ENCODE peak calls at places on chromosome X, in six cellular contexts. One of them, this sample, is unnamed.
A peak's percentile ranks its signal among the peaks of the same experiment; 100 is the strongest.

GRCh38 chrX:2284133-2284532 is 216.6 kb downstream of the DHRSX start:
- DNase-seq in endodermal cell: no peak
- DNase-seq in Caco-2: no peak
- DNase-seq in small intestine: no peak
- DNase-seq in brain microvascular endothelial cell: no peak
- DNase-seq in lower lobe of right lung: no peak
- DNase-seq in this sample: no peak

GRCh38 chrX:48616575-48616974 is 19.3 kb downstream of the WDR13 start:
- DNase-seq in endodermal cell: no peak
- DNase-seq in Caco-2: no peak
- DNase-seq in small intestine: no peak
- DNase-seq in brain microvascular endothelial cell: no peak
- DNase-seq in lower lobe of right lung: no peak
- DNase-seq in this sample: no peak

GRCh38 chrX:101163166-101163565 is 56.4 kb upstream of the DRP2 start:
- DNase-seq in endodermal cell: no peak
- DNase-seq in Caco-2: no peak
- DNase-seq in small intestine: no peak
- DNase-seq in brain microvascular endothelial cell: no peak
- DNase-seq in lower lobe of right lung: no peak
- DNase-seq in this sample: no peak

GRCh38 chrX:153773741-153774575 is 6.9 kb upstream of the SRPK3 start:
- DNase-seq in endodermal cell: no peak
- DNase-seq in Caco-2: no peak
- DNase-seq in small intestine: no peak
- DNase-seq in brain microvascular endothelial cell: no peak
- DNase-seq in lower lobe of right lung: peak; percentile 27
- DNase-seq in this sample: no peak

GRCh38 chrX:134431894-134432293 is 28.1 kb upstream of the HPRT1 start:
- DNase-seq in endodermal cell: no peak
- DNase-seq in Caco-2: no peak
- DNase-seq in small intestine: no peak
- DNase-seq in brain microvascular endothelial cell: peak; percentile 38
- DNase-seq in lower lobe of right lung: no peak
- DNase-seq in this sample: no peak

GRCh38 chrX:53080628-53081580 is 1.3 kb upstream of the TSPYL2 start:
- DNase-seq in endodermal cell: no peak
- DNase-seq in Caco-2: no peak
- DNase-seq in small intestine: no peak
- DNase-seq in brain microvascular endothelial cell: no peak
- DNase-seq in lower lobe of right lung: no peak
- DNase-seq in this sample: no peak

GRCh38 chrX:83416273-83416672 is 91.8 kb upstream of the POU3F4 start:
- DNase-seq in endodermal cell: no peak
- DNase-seq in Caco-2: no peak
- DNase-seq in small intestine: no peak
- DNase-seq in brain microvascular endothelial cell: no peak
- DNase-seq in lower lobe of right lung: no peak
- DNase-seq in this sample: no peak

GRCh38 chrX:42567268-42567667 is 210.7 kb downstream of the PPP1R2C start:
- DNase-seq in endodermal cell: no peak
- DNase-seq in Caco-2: no peak
- DNase-seq in small intestine: no peak
- DNase-seq in brain microvascular endothelial cell: peak; percentile 32
- DNase-seq in lower lobe of right lung: no peak
- DNase-seq in this sample: no peak

GRCh38 chrX:17390325-17390992 is 15.5 kb downstream of the NHS start:
- DNase-seq in endodermal cell: no peak
- DNase-seq in Caco-2: no peak
- DNase-seq in small intestine: no peak
- DNase-seq in brain microvascular endothelial cell: no peak
- DNase-seq in lower lobe of right lung: no peak
- DNase-seq in this sample: no peak

GRCh38 chrX:110012818-110013484 is 10.0 kb downstream of the TMEM164 start:
- DNase-seq in endodermal cell: no peak
- DNase-seq in Caco-2: no peak
- DNase-seq in small intestine: no peak
- DNase-seq in brain microvascular endothelial cell: no peak
- DNase-seq in lower lobe of right lung: no peak
- DNase-seq in this sample: no peak

GRCh38 chrX:102858826-102859627 is 78.0 kb upstream of the RAB40AL start:
- DNase-seq in endodermal cell: peak; percentile 49
- DNase-seq in Caco-2: no peak
- DNase-seq in small intestine: no peak
- DNase-seq in brain microvascular endothelial cell: peak; percentile 11
- DNase-seq in lower lobe of right lung: no peak
- DNase-seq in this sample: no peak

GRCh38 chrX:68807818-68808217 is 21.0 kb upstream of the EFNB1 start:
- DNase-seq in endodermal cell: peak; percentile 68
- DNase-seq in Caco-2: no peak
- DNase-seq in small intestine: no peak
- DNase-seq in brain microvascular endothelial cell: no peak
- DNase-seq in lower lobe of right lung: no peak
- DNase-seq in this sample: no peak

GRCh38 chrX:18640686-18641085 is 31.2 kb downstream of the RS1 start:
- DNase-seq in endodermal cell: peak; percentile 88
- DNase-seq in Caco-2: peak; percentile 39
- DNase-seq in small intestine: no peak
- DNase-seq in brain microvascular endothelial cell: no peak
- DNase-seq in lower lobe of right lung: no peak
- DNase-seq in this sample: no peak

GRCh38 chrX:112889400-112889799 is 48.8 kb upstream of the AMOT start:
- DNase-seq in endodermal cell: no peak
- DNase-seq in Caco-2: no peak
- DNase-seq in small intestine: no peak
- DNase-seq in brain microvascular endothelial cell: no peak
- DNase-seq in lower lobe of right lung: no peak
- DNase-seq in this sample: no peak
- H3K27me3 ChIP-seq in endodermal cell: no peaks in the 10 kb centered on the region
- H3K27me3 ChIP-seq in Caco-2: no peaks in the 10 kb centered on the region
- H3K27me3 ChIP-seq in small intestine: no peaks in the 10 kb centered on the region
- H3K27me3 ChIP-seq in brain microvascular endothelial cell: no peaks in the 10 kb centered on the region
- H3K27me3 ChIP-seq in lower lobe of right lung: no peaks in the 10 kb centered on the region
- H3K27me3 ChIP-seq in this sample: no peaks in the 10 kb centered on the region

GRCh38 chrX:129678881-129679195 is 24.1 kb upstream of the APLN start:
- DNase-seq in endodermal cell: no peak
- DNase-seq in Caco-2: no peak
- DNase-seq in small intestine: no peak
- DNase-seq in brain microvascular endothelial cell: no peak
- DNase-seq in lower lobe of right lung: no peak
- DNase-seq in this sample: no peak
- H3K4me3 ChIP-seq in endodermal cell: no peak overlapping the region
- H3K4me3 ChIP-seq in Caco-2: no peak overlapping the region
- H3K4me3 ChIP-seq in small intestine: peak overlapping the region; percentile 35
- H3K4me3 ChIP-seq in brain microvascular endothelial cell: peak overlapping the region; percentile 49
- H3K4me3 ChIP-seq in lower lobe of right lung: peak overlapping the region; percentile 55
- H3K4me3 ChIP-seq in this sample: peak overlapping the region; percentile 68

GRCh38 chrX:137547291-137547690 is 18.6 kb upstream of the ZIC3 start:
- DNase-seq in endodermal cell: peak; percentile 70
- DNase-seq in Caco-2: no peak
- DNase-seq in small intestine: no peak
- DNase-seq in brain microvascular endothelial cell: no peak
- DNase-seq in lower lobe of right lung: no peak
- DNase-seq in this sample: no peak
- H3K27me3 ChIP-seq in endodermal cell: peaks cover 62% of the 10 kb centered on the region
- H3K27me3 ChIP-seq in Caco-2: no peaks in the 10 kb centered on the region
- H3K27me3 ChIP-seq in small intestine: peaks cover 4% of the 10 kb centered on the region
- H3K27me3 ChIP-seq in brain microvascular endothelial cell: no peaks in the 10 kb centered on the region
- H3K27me3 ChIP-seq in lower lobe of right lung: peaks cover 60% of the 10 kb centered on the region
- H3K27me3 ChIP-seq in this sample: peaks cover 33% of the 10 kb centered on the region

DNA sequence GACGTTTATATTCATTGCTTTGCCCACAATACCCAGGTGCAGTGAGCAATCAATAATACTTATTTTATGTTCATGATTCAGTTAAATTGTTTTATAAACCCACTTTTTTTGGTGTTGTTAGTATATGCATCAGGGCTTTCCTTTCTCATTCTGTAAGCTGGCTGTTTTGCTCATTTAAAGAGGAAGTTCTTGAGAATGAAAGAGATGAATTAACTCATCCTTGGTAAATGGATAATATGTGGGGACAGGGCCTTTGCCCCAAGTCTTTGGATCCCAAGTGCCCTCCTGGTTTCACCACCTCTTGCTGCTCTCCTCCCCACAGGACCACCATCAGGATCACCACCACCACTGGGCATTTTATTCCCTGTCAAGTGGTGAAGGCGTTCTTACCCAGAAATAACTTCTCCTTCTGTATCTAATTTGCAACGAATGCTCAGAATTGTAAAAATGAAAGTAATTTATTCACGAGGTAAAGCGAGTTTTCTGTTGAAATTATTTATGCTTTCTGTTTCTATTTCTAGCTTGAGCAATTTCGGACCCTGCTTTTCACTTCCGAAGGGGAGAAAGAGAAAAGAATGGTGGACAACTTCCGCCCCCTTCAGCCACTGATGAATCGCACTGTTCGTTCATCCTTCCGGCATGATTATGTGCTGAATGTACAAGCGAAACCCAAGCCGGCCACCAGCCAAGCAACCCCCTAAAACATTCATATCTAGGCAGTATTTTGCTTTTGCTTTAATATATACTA is 8.1 kb upstream of the ZRSR2 start:
- DNase-seq in endodermal cell: no peak
- DNase-seq in Caco-2: no peak
- DNase-seq in small intestine: peak; percentile 13
- DNase-seq in brain microvascular endothelial cell: no peak
- DNase-seq in lower lobe of right lung: no peak
- DNase-seq in this sample: no peak
- H3K4me3 ChIP-seq in endodermal cell: no peak overlapping the region
- H3K4me3 ChIP-seq in Caco-2: no peak overlapping the region
- H3K4me3 ChIP-seq in small intestine: no peak overlapping the region
- H3K4me3 ChIP-seq in brain microvascular endothelial cell: no peak overlapping the region
- H3K4me3 ChIP-seq in lower lobe of right lung: peak overlapping the region; percentile 24
- H3K4me3 ChIP-seq in this sample: no peak overlapping the region

GRCh38 chrX:115261148-115261547 is 27.3 kb upstream of the LRCH2 start:
- DNase-seq in endodermal cell: no peak
- DNase-seq in Caco-2: no peak
- DNase-seq in small intestine: no peak
- DNase-seq in brain microvascular endothelial cell: no peak
- DNase-seq in lower lobe of right lung: no peak
- DNase-seq in this sample: no peak

GRCh38 chrX:115260330-115260729 is 26.4 kb upstream of the LRCH2 start:
- DNase-seq in endodermal cell: no peak
- DNase-seq in Caco-2: no peak
- DNase-seq in small intestine: no peak
- DNase-seq in brain microvascular endothelial cell: no peak
- DNase-seq in lower lobe of right lung: no peak
- DNase-seq in this sample: no peak

GRCh38 chrX:115255003-115255402 is 21.1 kb upstream of the LRCH2 start:
- DNase-seq in endodermal cell: no peak
- DNase-seq in Caco-2: no peak
- DNase-seq in small intestine: no peak
- DNase-seq in brain microvascular endothelial cell: no peak
- DNase-seq in lower lobe of right lung: no peak
- DNase-seq in this sample: no peak

GRCh38 chrX:115264009-115264408 is 25.5 kb upstream of the LUZP4 start:
- DNase-seq in endodermal cell: no peak
- DNase-seq in Caco-2: no peak
- DNase-seq in small intestine: no peak
- DNase-seq in brain microvascular endothelial cell: no peak
- DNase-seq in lower lobe of right lung: no peak
- DNase-seq in this sample: no peak

DNA sequence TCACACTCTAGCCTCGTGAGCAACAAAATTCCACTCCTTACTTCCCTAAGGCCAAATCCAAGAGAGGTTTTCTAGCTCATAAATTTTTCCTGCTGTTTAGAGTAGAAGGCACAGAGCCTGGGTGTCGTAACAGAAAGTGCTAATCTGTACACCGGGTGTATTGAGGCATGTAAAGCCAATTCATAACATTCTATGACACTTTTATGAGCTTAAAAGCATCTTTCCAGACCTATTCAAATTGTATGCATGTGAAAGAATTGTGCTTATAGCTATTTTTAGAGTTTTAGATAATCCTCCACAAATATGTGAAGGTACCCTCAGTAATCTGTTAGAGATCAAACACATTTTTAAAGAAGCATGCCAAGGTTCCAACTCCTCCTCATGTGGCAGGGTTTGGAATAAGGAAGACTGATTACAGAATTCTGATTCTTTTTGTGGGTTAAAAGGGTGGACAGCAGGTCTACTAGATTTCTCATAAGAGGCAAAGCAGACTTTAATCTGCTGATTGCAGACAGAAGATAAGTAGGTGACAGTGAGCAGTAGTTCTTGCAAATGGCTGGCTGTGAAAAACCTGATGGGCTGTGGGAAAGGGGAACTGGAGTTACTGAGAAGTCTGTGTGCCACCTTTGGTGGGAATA is 25.5 kb upstream of the LRCH2 start:
- DNase-seq in endodermal cell: no peak
- DNase-seq in Caco-2: peak; percentile 47
- DNase-seq in small intestine: no peak
- DNase-seq in brain microvascular endothelial cell: no peak
- DNase-seq in lower lobe of right lung: no peak
- DNase-seq in this sample: no peak
- H3K27me3 ChIP-seq in endodermal cell: no peaks in the 10 kb centered on the region
- H3K27me3 ChIP-seq in Caco-2: no peaks in the 10 kb centered on the region
- H3K27me3 ChIP-seq in small intestine: no peaks in the 10 kb centered on the region
- H3K27me3 ChIP-seq in brain microvascular endothelial cell: no peaks in the 10 kb centered on the region
- H3K27me3 ChIP-seq in lower lobe of right lung: no peaks in the 10 kb centered on the region
- H3K27me3 ChIP-seq in this sample: no peaks in the 10 kb centered on the region

GRCh38 chrX:97498093-97498492 is 614.4 kb downstream of the RPA4 start:
- DNase-seq in endodermal cell: no peak
- DNase-seq in Caco-2: no peak
- DNase-seq in small intestine: no peak
- DNase-seq in brain microvascular endothelial cell: no peak
- DNase-seq in lower lobe of right lung: no peak
- DNase-seq in this sample: no peak
- H3K4me3 ChIP-seq in endodermal cell: no peak overlapping the region
- H3K4me3 ChIP-seq in Caco-2: no peak overlapping the region
- H3K4me3 ChIP-seq in small intestine: no peak overlapping the region
- H3K4me3 ChIP-seq in brain microvascular endothelial cell: no peak overlapping the region
- H3K4me3 ChIP-seq in lower lobe of right lung: no peak overlapping the region
- H3K4me3 ChIP-seq in this sample: no peak overlapping the region